ENCODE peak calls at places on chromosomes 6 and 20, in six cellular contexts. One of them, this sample, is unnamed.

GRCh38 chr20:63747622-63748355 is 8.2 kb downstream of the SLC2A4RG start:
- DNase-seq in hepatic stellate cell: no peak
- DNase-seq in iris pigment epithelial cell: no peak
- DNase-seq in aorta: no peak
- DNase-seq in NCI-H1417: no peak
- DNase-seq in NCI-H1105: no peak
- DNase-seq in this sample: peak

GRCh38 chr20:23344336-23344735 is 6.3 kb upstream of the NXT1 start:
- DNase-seq in iris pigment epithelial cell: no peak
- DNase-seq in NCI-H1417: no peak
- DNase-seq in hepatic stellate cell: no peak
- DNase-seq in aorta: no peak
- DNase-seq in NCI-H1105: no peak
- DNase-seq in this sample: no peak

GRCh38 chr20:5780233-5781217 is 30.3 kb downstream of the SHLD1 start:
- DNase-seq in hepatic stellate cell: no peak
- DNase-seq in NCI-H1417: no peak
- DNase-seq in aorta: no peak
- DNase-seq in NCI-H1105: no peak
- DNase-seq in iris pigment epithelial cell: peak
- DNase-seq in this sample: no peak

GRCh38 chr6:154920502-154921200 is 74.5 kb upstream of the TIAM2 start:
- DNase-seq in NCI-H1417: no peak
- DNase-seq in NCI-H1105: no peak
- DNase-seq in iris pigment epithelial cell: no peak
- DNase-seq in aorta: no peak
- DNase-seq in hepatic stellate cell: no peak
- DNase-seq in this sample: no peak

GRCh38 chr6:33585403-33586107 is 5.5 kb upstream of the BAK1 start:
- DNase-seq in iris pigment epithelial cell: peak
- DNase-seq in aorta: peak
- DNase-seq in hepatic stellate cell: peak
- DNase-seq in NCI-H1417: peak
- DNase-seq in NCI-H1105: peak
- DNase-seq in this sample: peak

GRCh38 chr6:137903933-137904821 is 37.1 kb downstream of the TNFAIP3 start:
- DNase-seq in aorta: no peak
- DNase-seq in NCI-H1417: no peak
- DNase-seq in iris pigment epithelial cell: peak
- DNase-seq in hepatic stellate cell: no peak
- DNase-seq in NCI-H1105: no peak
- DNase-seq in this sample: no peak

GRCh38 chr20:63576311-63576710 is 2.3 kb upstream of the HELZ2 start:
- DNase-seq in hepatic stellate cell: no peak
- DNase-seq in iris pigment epithelial cell: no peak
- DNase-seq in NCI-H1105: no peak
- DNase-seq in aorta: no peak
- DNase-seq in NCI-H1417: no peak
- DNase-seq in this sample: no peak

GRCh38 chr6:138654715-138655634 is 118.6 kb upstream of the CCDC28A start:
- DNase-seq in iris pigment epithelial cell: peak
- DNase-seq in NCI-H1417: no peak
- DNase-seq in aorta: no peak
- DNase-seq in NCI-H1105: no peak
- DNase-seq in hepatic stellate cell: no peak
- DNase-seq in this sample: no peak

GRCh38 chr6:169188051-169188863 is 65.4 kb downstream of the THBS2 start:
- DNase-seq in iris pigment epithelial cell: peak
- DNase-seq in NCI-H1417: no peak
- DNase-seq in NCI-H1105: no peak
- DNase-seq in hepatic stellate cell: peak
- DNase-seq in aorta: no peak
- DNase-seq in this sample: peak

GRCh38 chr6:7921071-7921470 is 10.5 kb upstream of the TXNDC5 start:
- DNase-seq in hepatic stellate cell: no peak
- DNase-seq in NCI-H1105: no peak
- DNase-seq in NCI-H1417: no peak
- DNase-seq in iris pigment epithelial cell: no peak
- DNase-seq in aorta: no peak
- DNase-seq in this sample: no peak

GRCh38 chr6:111677186-111677990 is 71.7 kb upstream of the TRAF3IP2 start:
- DNase-seq in aorta: no peak
- DNase-seq in NCI-H1105: no peak
- DNase-seq in hepatic stellate cell: no peak
- DNase-seq in iris pigment epithelial cell: no peak
- DNase-seq in NCI-H1417: no peak
- DNase-seq in this sample: no peak

GRCh38 chr6:168248148-168248620 is 71.4 kb downstream of the DACT2 start:
- DNase-seq in NCI-H1417: no peak
- DNase-seq in NCI-H1105: no peak
- DNase-seq in hepatic stellate cell: no peak
- DNase-seq in aorta: no peak
- DNase-seq in iris pigment epithelial cell: no peak
- DNase-seq in this sample: no peak

This sample was measured in AG08396.